ENCODE peak calls at places on chromosomes 13 and 19, in eight cellular contexts. One of them, this sample, is unnamed.

GRCh38 chr19:19106061-19106551 is 32.2 kb downstream of the TMEM161A start:
- DNase-seq in iris pigment epithelial cell: peak; percentile 21
- DNase-seq in ovary: peak; percentile 70
- DNase-seq in GDM1: no peak
- DNase-seq in stimulated activated CD4-positive, alpha-beta T cell treated with anti-CD3 and anti-CD28 coated beads, Interleukin-2, amount 100 ng/mL, for 48 hours: no peak
- DNase-seq in body of pancreas: no peak
- DNase-seq in BE2C: peak; percentile 51
- DNase-seq in colonic mucosa: peak; percentile 39
- DNase-seq in this sample: no peak

GRCh38 chr13:110307697-110308376 is 753 bp downstream of the COL4A2 start:
- DNase-seq in iris pigment epithelial cell: peak; percentile 64
- DNase-seq in ovary: peak; percentile 63
- DNase-seq in GDM1: no peak
- DNase-seq in stimulated activated CD4-positive, alpha-beta T cell treated with anti-CD3 and anti-CD28 coated beads, Interleukin-2, amount 100 ng/mL, for 48 hours: no peak
- DNase-seq in body of pancreas: no peak
- DNase-seq in BE2C: no peak
- DNase-seq in colonic mucosa: no peak
- DNase-seq in this sample: no peak

GRCh38 chr13:38366954-38367645 is 17.4 kb downstream of the UFM1 start:
- DNase-seq in iris pigment epithelial cell: peak; percentile 66
- DNase-seq in ovary: no peak
- DNase-seq in GDM1: no peak
- DNase-seq in stimulated activated CD4-positive, alpha-beta T cell treated with anti-CD3 and anti-CD28 coated beads, Interleukin-2, amount 100 ng/mL, for 48 hours: no peak
- DNase-seq in body of pancreas: no peak
- DNase-seq in BE2C: no peak
- DNase-seq in colonic mucosa: no peak
- DNase-seq in this sample: no peak

GRCh38 chr19:23260956-23261355 is 10.8 kb upstream of the ZNF724 start:
- DNase-seq in iris pigment epithelial cell: no peak
- DNase-seq in ovary: no peak
- DNase-seq in GDM1: no peak
- DNase-seq in stimulated activated CD4-positive, alpha-beta T cell treated with anti-CD3 and anti-CD28 coated beads, Interleukin-2, amount 100 ng/mL, for 48 hours: no peak
- DNase-seq in body of pancreas: no peak
- DNase-seq in BE2C: no peak
- DNase-seq in colonic mucosa: no peak
- DNase-seq in this sample: no peak

GRCh38 chr13:42395066-42395821 is 123.3 kb downstream of the AKAP11 start:
- DNase-seq in iris pigment epithelial cell: no peak
- DNase-seq in ovary: no peak
- DNase-seq in GDM1: no peak
- DNase-seq in stimulated activated CD4-positive, alpha-beta T cell treated with anti-CD3 and anti-CD28 coated beads, Interleukin-2, amount 100 ng/mL, for 48 hours: no peak
- DNase-seq in body of pancreas: no peak
- DNase-seq in BE2C: no peak
- DNase-seq in colonic mucosa: no peak
- DNase-seq in this sample: no peak

GRCh38 chr13:78067290-78067689 is 148.7 kb upstream of the EDNRB start:
- DNase-seq in iris pigment epithelial cell: no peak
- DNase-seq in ovary: no peak
- DNase-seq in GDM1: no peak
- DNase-seq in stimulated activated CD4-positive, alpha-beta T cell treated with anti-CD3 and anti-CD28 coated beads, Interleukin-2, amount 100 ng/mL, for 48 hours: no peak
- DNase-seq in body of pancreas: no peak
- DNase-seq in BE2C: no peak
- DNase-seq in colonic mucosa: no peak
- DNase-seq in this sample: no peak

GRCh38 chr13:29683041-29683440 is 87.6 kb upstream of the SLC7A1 start:
- DNase-seq in iris pigment epithelial cell: no peak
- DNase-seq in ovary: no peak
- DNase-seq in GDM1: no peak
- DNase-seq in stimulated activated CD4-positive, alpha-beta T cell treated with anti-CD3 and anti-CD28 coated beads, Interleukin-2, amount 100 ng/mL, for 48 hours: no peak
- DNase-seq in body of pancreas: no peak
- DNase-seq in BE2C: no peak
- DNase-seq in colonic mucosa: no peak
- DNase-seq in this sample: no peak

GRCh38 chr19:1825909-1826556 is 14.0 kb upstream of the ATP8B3 start:
- DNase-seq in iris pigment epithelial cell: peak; percentile 44
- DNase-seq in ovary: peak; percentile 92
- DNase-seq in GDM1: peak; percentile 39
- DNase-seq in stimulated activated CD4-positive, alpha-beta T cell treated with anti-CD3 and anti-CD28 coated beads, Interleukin-2, amount 100 ng/mL, for 48 hours: peak; percentile 78
- DNase-seq in body of pancreas: peak; percentile 79
- DNase-seq in BE2C: peak; percentile 89
- DNase-seq in colonic mucosa: peak; percentile 81
- DNase-seq in this sample: peak; percentile 86

GRCh38 chr13:110757296-110757695 is 43.8 kb downstream of the ING1 start:
- DNase-seq in iris pigment epithelial cell: no peak
- DNase-seq in ovary: no peak
- DNase-seq in GDM1: no peak
- DNase-seq in stimulated activated CD4-positive, alpha-beta T cell treated with anti-CD3 and anti-CD28 coated beads, Interleukin-2, amount 100 ng/mL, for 48 hours: no peak
- DNase-seq in body of pancreas: no peak
- DNase-seq in BE2C: no peak
- DNase-seq in colonic mucosa: no peak
- DNase-seq in this sample: no peak

GRCh38 chr13:43046259-43046658 is 22.9 kb downstream of the DNAJC15 start:
- DNase-seq in iris pigment epithelial cell: no peak
- DNase-seq in ovary: no peak
- DNase-seq in GDM1: no peak
- DNase-seq in stimulated activated CD4-positive, alpha-beta T cell treated with anti-CD3 and anti-CD28 coated beads, Interleukin-2, amount 100 ng/mL, for 48 hours: no peak
- DNase-seq in body of pancreas: no peak
- DNase-seq in BE2C: no peak
- DNase-seq in colonic mucosa: peak; percentile 53
- DNase-seq in this sample: no peak

GRCh38 chr19:7868326-7868670 is 5.9 kb downstream of the PRR36 start:
- DNase-seq in iris pigment epithelial cell: no peak
- DNase-seq in ovary: peak; percentile 54
- DNase-seq in GDM1: no peak
- DNase-seq in stimulated activated CD4-positive, alpha-beta T cell treated with anti-CD3 and anti-CD28 coated beads, Interleukin-2, amount 100 ng/mL, for 48 hours: no peak
- DNase-seq in body of pancreas: no peak
- DNase-seq in BE2C: no peak
- DNase-seq in colonic mucosa: no peak
- DNase-seq in this sample: no peak

GRCh38 chr13:40087021-40088002 is 431.9 kb downstream of the COG6 start:
- DNase-seq in iris pigment epithelial cell: no peak
- DNase-seq in ovary: no peak
- DNase-seq in GDM1: no peak
- DNase-seq in stimulated activated CD4-positive, alpha-beta T cell treated with anti-CD3 and anti-CD28 coated beads, Interleukin-2, amount 100 ng/mL, for 48 hours: no peak
- DNase-seq in body of pancreas: peak; percentile 43
- DNase-seq in BE2C: no peak
- DNase-seq in colonic mucosa: no peak
- DNase-seq in this sample: no peak

GRCh38 chr13:104993708-104994107 is 1541.8 kb downstream of the EFNB2 start:
- DNase-seq in iris pigment epithelial cell: no peak
- DNase-seq in ovary: no peak
- DNase-seq in GDM1: no peak
- DNase-seq in stimulated activated CD4-positive, alpha-beta T cell treated with anti-CD3 and anti-CD28 coated beads, Interleukin-2, amount 100 ng/mL, for 48 hours: no peak
- DNase-seq in body of pancreas: no peak
- DNase-seq in BE2C: no peak
- DNase-seq in colonic mucosa: no peak
- DNase-seq in this sample: no peak

GRCh38 chr19:3852614-3853254 is 16.1 kb downstream of the ZFR2 start:
- DNase-seq in iris pigment epithelial cell: peak; percentile 78
- DNase-seq in ovary: no peak
- DNase-seq in GDM1: peak; percentile 46
- DNase-seq in stimulated activated CD4-positive, alpha-beta T cell treated with anti-CD3 and anti-CD28 coated beads, Interleukin-2, amount 100 ng/mL, for 48 hours: no peak
- DNase-seq in body of pancreas: no peak
- DNase-seq in BE2C: peak; percentile 38
- DNase-seq in colonic mucosa: peak; percentile 41
- DNase-seq in this sample: no peak

GRCh38 chr19:18972851-18973250 is 31.8 kb upstream of the HOMER3 start:
- DNase-seq in iris pigment epithelial cell: no peak
- DNase-seq in ovary: no peak
- DNase-seq in GDM1: no peak
- DNase-seq in stimulated activated CD4-positive, alpha-beta T cell treated with anti-CD3 and anti-CD28 coated beads, Interleukin-2, amount 100 ng/mL, for 48 hours: no peak
- DNase-seq in body of pancreas: no peak
- DNase-seq in BE2C: no peak
- DNase-seq in colonic mucosa: no peak
- DNase-seq in this sample: no peak

GRCh38 chr19:46654621-46655152 is 6.3 kb downstream of the DACT3 start:
- DNase-seq in iris pigment epithelial cell: no peak
- DNase-seq in ovary: no peak
- DNase-seq in GDM1: no peak
- DNase-seq in stimulated activated CD4-positive, alpha-beta T cell treated with anti-CD3 and anti-CD28 coated beads, Interleukin-2, amount 100 ng/mL, for 48 hours: no peak
- DNase-seq in body of pancreas: no peak
- DNase-seq in BE2C: no peak
- DNase-seq in colonic mucosa: no peak
- DNase-seq in this sample: no peak

GRCh38 chr19:1590641-1591397 is 1.8 kb downstream of the MBD3 start:
- DNase-seq in iris pigment epithelial cell: no peak
- DNase-seq in ovary: no peak
- DNase-seq in GDM1: no peak
- DNase-seq in stimulated activated CD4-positive, alpha-beta T cell treated with anti-CD3 and anti-CD28 coated beads, Interleukin-2, amount 100 ng/mL, for 48 hours: no peak
- DNase-seq in body of pancreas: no peak
- DNase-seq in BE2C: peak; percentile 68
- DNase-seq in colonic mucosa: no peak
- DNase-seq in this sample: no peak

GRCh38 chr19:21704320-21704719 is 63.1 kb downstream of the ZNF100 start:
- DNase-seq in iris pigment epithelial cell: no peak
- DNase-seq in ovary: no peak
- DNase-seq in GDM1: no peak
- DNase-seq in stimulated activated CD4-positive, alpha-beta T cell treated with anti-CD3 and anti-CD28 coated beads, Interleukin-2, amount 100 ng/mL, for 48 hours: no peak
- DNase-seq in body of pancreas: no peak
- DNase-seq in BE2C: no peak
- DNase-seq in colonic mucosa: no peak
- DNase-seq in this sample: no peak

GRCh38 chr13:24081388-24081787 is 79.1 kb upstream of the SPATA13 start:
- DNase-seq in iris pigment epithelial cell: peak; percentile 59
- DNase-seq in ovary: peak; percentile 62
- DNase-seq in GDM1: no peak
- DNase-seq in stimulated activated CD4-positive, alpha-beta T cell treated with anti-CD3 and anti-CD28 coated beads, Interleukin-2, amount 100 ng/mL, for 48 hours: no peak
- DNase-seq in body of pancreas: peak; percentile 35
- DNase-seq in BE2C: no peak
- DNase-seq in colonic mucosa: no peak
- DNase-seq in this sample: no peak

GRCh38 chr13:49356224-49356623 is 87.6 kb downstream of the CAB39L start:
- DNase-seq in iris pigment epithelial cell: peak; percentile 95
- DNase-seq in ovary: no peak
- DNase-seq in GDM1: no peak
- DNase-seq in stimulated activated CD4-positive, alpha-beta T cell treated with anti-CD3 and anti-CD28 coated beads, Interleukin-2, amount 100 ng/mL, for 48 hours: no peak
- DNase-seq in body of pancreas: no peak
- DNase-seq in BE2C: no peak
- DNase-seq in colonic mucosa: no peak
- DNase-seq in this sample: no peak

GRCh38 chr13:25281937-25282332 is 5.4 kb downstream of the MTMR6 start:
- DNase-seq in iris pigment epithelial cell: no peak
- DNase-seq in ovary: no peak
- DNase-seq in GDM1: no peak
- DNase-seq in stimulated activated CD4-positive, alpha-beta T cell treated with anti-CD3 and anti-CD28 coated beads, Interleukin-2, amount 100 ng/mL, for 48 hours: no peak
- DNase-seq in body of pancreas: no peak
- DNase-seq in BE2C: no peak
- DNase-seq in colonic mucosa: no peak
- DNase-seq in this sample: no peak

GRCh38 chr19:7509625-7510024 is 6.3 kb upstream of the ZNF358 start:
- DNase-seq in iris pigment epithelial cell: no peak
- DNase-seq in ovary: no peak
- DNase-seq in GDM1: no peak
- DNase-seq in stimulated activated CD4-positive, alpha-beta T cell treated with anti-CD3 and anti-CD28 coated beads, Interleukin-2, amount 100 ng/mL, for 48 hours: no peak
- DNase-seq in body of pancreas: no peak
- DNase-seq in BE2C: no peak
- DNase-seq in colonic mucosa: no peak
- DNase-seq in this sample: no peak

GRCh38 chr19:294341-294818 is 3.2 kb upstream of the PLPP2 start:
- DNase-seq in iris pigment epithelial cell: peak; percentile 14
- DNase-seq in ovary: no peak
- DNase-seq in GDM1: no peak
- DNase-seq in stimulated activated CD4-positive, alpha-beta T cell treated with anti-CD3 and anti-CD28 coated beads, Interleukin-2, amount 100 ng/mL, for 48 hours: no peak
- DNase-seq in body of pancreas: no peak
- DNase-seq in BE2C: no peak
- DNase-seq in colonic mucosa: no peak
- DNase-seq in this sample: no peak

GRCh38 chr19:13530720-13531119 is 24.4 kb upstream of the CACNA1A start:
- DNase-seq in iris pigment epithelial cell: no peak
- DNase-seq in ovary: no peak
- DNase-seq in GDM1: no peak
- DNase-seq in stimulated activated CD4-positive, alpha-beta T cell treated with anti-CD3 and anti-CD28 coated beads, Interleukin-2, amount 100 ng/mL, for 48 hours: no peak
- DNase-seq in body of pancreas: no peak
- DNase-seq in BE2C: no peak
- DNase-seq in colonic mucosa: no peak
- DNase-seq in this sample: no peak

GRCh38 chr19:17333611-17334413 is 843 bp downstream of the ANO8 start:
- DNase-seq in iris pigment epithelial cell: peak; percentile 87
- DNase-seq in ovary: no peak
- DNase-seq in GDM1: peak; percentile 46
- DNase-seq in stimulated activated CD4-positive, alpha-beta T cell treated with anti-CD3 and anti-CD28 coated beads, Interleukin-2, amount 100 ng/mL, for 48 hours: peak; percentile 65
- DNase-seq in body of pancreas: peak; percentile 45
- DNase-seq in BE2C: no peak
- DNase-seq in colonic mucosa: no peak
- DNase-seq in this sample: no peak

GRCh38 chr19:10828981-10829821 is 6.8 kb downstream of the TMED1 start:
- DNase-seq in iris pigment epithelial cell: no peak
- DNase-seq in ovary: no peak
- DNase-seq in GDM1: no peak
- DNase-seq in stimulated activated CD4-positive, alpha-beta T cell treated with anti-CD3 and anti-CD28 coated beads, Interleukin-2, amount 100 ng/mL, for 48 hours: no peak
- DNase-seq in body of pancreas: no peak
- DNase-seq in BE2C: no peak
- DNase-seq in colonic mucosa: no peak
- DNase-seq in this sample: no peak

GRCh38 chr13:114020750-114021463 is 47.0 kb upstream of the C13orf46 start:
- DNase-seq in iris pigment epithelial cell: no peak
- DNase-seq in ovary: no peak
- DNase-seq in GDM1: no peak
- DNase-seq in stimulated activated CD4-positive, alpha-beta T cell treated with anti-CD3 and anti-CD28 coated beads, Interleukin-2, amount 100 ng/mL, for 48 hours: no peak
- DNase-seq in body of pancreas: no peak
- DNase-seq in BE2C: no peak
- DNase-seq in colonic mucosa: no peak
- DNase-seq in this sample: no peak

This sample was measured in progenitor cell of endocrine pancreas.